ENCODE peak calls at places on chromosome 5, in seven cellular contexts. B, Q, L, P, G, J and V are unnamed samples. For H3K4me1, the result is how much of the 10 kb centered on the place peaks cover.

GRCh38 chr5:17415282-17415681 is 82.7 kb upstream of the TAF11L2 start:
- DNase-seq in B (no peak), Q (no peak), L (peak), P (no peak), G (no peak), J (no peak), V (no peak)

GRCh38 chr5:40755093-40755406 is 711 bp downstream of the TTC33 start:
- DNase-seq in B (peak), Q (peak), L (peak), P (peak), G (peak), J (peak), V (peak)

GRCh38 chr5:159678800-159679392 is 237.4 kb upstream of the ADRA1B start:
- DNase-seq in B (no peak), Q (no peak), L (no peak), P (no peak), G (no peak), J (no peak), V (no peak)

GRCh38 chr5:67118050-67118620 is 78.5 kb downstream of the CD180 start:
- DNase-seq in B (no peak), Q (no peak), L (peak), P (peak), G (no peak), J (no peak), V (no peak)

GRCh38 chr5:31361906-31362900 is 168.7 kb downstream of the CDH6 start:
- DNase-seq in B (no peak), Q (peak), L (peak), P (no peak), G (no peak), J (no peak), V (no peak)

GRCh38 chr5:148011407-148012124 is 52.2 kb upstream of the SPINK5 start:
- DNase-seq in B (no peak), Q (peak), L (peak), P (peak), G (no peak), J (peak), V (peak)

GRCh38 chr5:20224046-20224445 is 236.0 kb upstream of the CDH18 start:
- DNase-seq in B (no peak), Q (no peak), L (no peak), P (no peak), G (no peak), J (no peak), V (no peak)

GRCh38 chr5:136011427-136012001 is 17.3 kb upstream of the TGFBI start:
- DNase-seq in B (no peak), Q (no peak), L (no peak), P (peak), G (peak), J (peak), V (no peak)

GRCh38 chr5:19408149-19408548 is 579.9 kb downstream of the CDH18 start:
- DNase-seq in B (no peak), Q (no peak), L (no peak), P (no peak), G (no peak), J (no peak), V (no peak)

GRCh38 chr5:124655943-124656459 is 90.4 kb downstream of the ZNF608 start:
- DNase-seq in B (no peak), Q (peak), L (no peak), P (peak), G (peak), J (peak), V (peak)

GRCh38 chr5:42940853-42941252 is 99.3 kb downstream of the ANXA2R start:
- DNase-seq in B (no peak), Q (no peak), L (no peak), P (no peak), G (no peak), J (no peak), V (no peak)

GRCh38 chr5:109739741-109740140 is 50.0 kb downstream of the MAN2A1 start:
- DNase-seq in B (peak), Q (peak), L (peak), P (peak), G (no peak), J (peak), V (peak)

GRCh38 chr5:1930880-1931589 is 48.3 kb upstream of the IRX4 start:
- DNase-seq in B (no peak), Q (no peak), L (peak), P (no peak), G (no peak), J (no peak), V (no peak)

GRCh38 chr5:10502578-10502977 is 60.9 kb downstream of the ROPN1L start:
- DNase-seq in B (no peak), Q (no peak), L (peak), P (no peak), G (peak), J (no peak), V (peak)

GRCh38 chr5:145028626-145029025 is 806.5 kb downstream of the PRELID2 start:
- DNase-seq in B (no peak), Q (no peak), L (no peak), P (no peak), G (no peak), J (no peak), V (no peak)

GRCh38 chr5:138470322-138471285 is 5.3 kb downstream of the EGR1 start:
- DNase-seq in B (no peak), Q (no peak), L (peak), P (peak), G (no peak), J (peak), V (peak)
- H3K27ac ChIP-seq in B (no peak), Q (no peak), L (no peak), P (no peak), G (no peak), J (no peak), V (no peak)

GRCh38 chr5:14187157-14187556 is 44.0 kb downstream of the TRIO start:
- DNase-seq in B (no peak), Q (no peak), L (no peak), P (no peak), G (no peak), J (no peak), V (no peak)
- H3K4me2 ChIP-seq in B (no peak), Q (no peak), L (no peak), P (no peak), G (peak), J (peak), V (peak)

GRCh38 chr5:175687231-175687701 is 29.4 kb downstream of the HRH2 start:
- DNase-seq in B (no peak), Q (no peak), L (no peak), P (no peak), G (no peak), J (no peak), V (no peak)
- H3K4me1 ChIP-seq in B (under half), Q (under half), L (under half), P (under half), G (under half), J (under half), V (under half)

GRCh38 chr5:62607615-62608014 is 29.0 kb downstream of the LRRC70 start:
- DNase-seq in B (no peak), Q (no peak), L (no peak), P (no peak), G (no peak), J (no peak), V (no peak)
- H3K27ac ChIP-seq in B (no peak), Q (no peak), L (no peak), P (no peak), G (no peak), J (no peak), V (no peak)

DNA sequence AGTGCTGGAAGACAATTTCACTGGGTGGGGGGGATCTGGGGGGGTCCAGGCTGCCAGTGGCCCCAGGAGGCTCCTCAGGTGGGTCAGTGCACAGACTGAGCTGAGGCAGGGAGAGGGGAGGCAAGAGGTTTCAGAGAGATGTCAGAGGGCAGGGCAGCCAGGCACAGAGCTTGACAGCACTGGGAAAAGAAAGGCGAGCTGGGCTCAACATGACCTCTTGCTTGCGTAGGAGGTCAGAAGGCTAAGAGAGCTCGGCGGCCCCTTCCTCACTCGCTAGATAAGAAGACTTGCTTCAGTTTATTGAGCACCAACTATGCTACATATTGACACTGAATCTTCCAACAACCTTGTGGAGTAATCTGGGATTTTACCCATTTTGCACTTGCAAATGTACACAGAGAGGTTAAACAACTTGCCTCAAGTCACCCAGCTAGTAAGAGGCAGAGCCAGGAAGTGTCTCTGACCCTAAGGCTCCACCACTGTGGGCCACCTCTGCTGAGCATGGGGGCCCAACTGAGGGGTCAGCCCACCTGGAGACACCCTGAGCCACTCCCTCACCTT is 3.5 kb downstream of the PDLIM7 start:
- DNase-seq in B (no peak), Q (no peak), L (no peak), P (no peak), G (no peak), J (no peak), V (no peak)
- H3K4me2 ChIP-seq in B (no peak), Q (peak), L (no peak), P (peak), G (peak), J (peak), V (peak)